ENCODE peak calls at places on chromosomes 16 and 17, in four cellular contexts. R, U, S and L are unnamed samples.

GRCh38 chr16:82176204-82176603 is 6.2 kb upstream of the MPHOSPH6 start:
- DNase-seq in R (no peak), U (no peak), S (no peak), L (no peak)

GRCh38 chr17:49054342-49055092 is 57.3 kb downstream of the IGF2BP1 start:
- DNase-seq in R (no peak), U (no peak), S (no peak), L (no peak)

GRCh38 chr16:53960954-53961616 is 257.1 kb downstream of the FTO start:
- DNase-seq in R (no peak), U (no peak), S (no peak), L (no peak)

GRCh38 chr16:8963010-8963824 is 489 bp downstream of the USP7 start:
- DNase-seq in R (no peak), U (no peak), S (no peak), L (no peak)

GRCh38 chr16:4882261-4882632 is 35.0 kb downstream of the UBN1 start:
- DNase-seq in R (no peak), U (no peak), S (no peak), L (no peak)

GRCh38 chr17:40448639-40449261 is 5.5 kb downstream of the IGFBP4 start:
- DNase-seq in R (no peak), U (peak; percentile 78), S (no peak), L (no peak)

GRCh38 chr16:88497561-88498420 is 44.7 kb downstream of the ZFPM1 start:
- DNase-seq in R (no peak), U (no peak), S (no peak), L (no peak)

GRCh38 chr17:65190467-65191095 is 53.4 kb downstream of the RGS9 start:
- DNase-seq in R (no peak), U (no peak), S (no peak), L (no peak)

GRCh38 chr16:88473666-88474534 is 20.8 kb downstream of the ZFPM1 start:
- DNase-seq in R (no peak), U (peak; percentile 85), S (no peak), L (no peak)

GRCh38 chr16:495127-495748 is 32.3 kb upstream of the CAPN15 start:
- DNase-seq in R (no peak), U (peak; percentile 25), S (no peak), L (no peak)

GRCh38 chr16:68800257-68800875 is 43.0 kb upstream of the TANGO6 start:
- DNase-seq in R (no peak), U (peak; percentile 77), S (peak; percentile 60), L (peak; percentile 85)

GRCh38 chr17:40450175-40450574 is 6.9 kb downstream of the IGFBP4 start:
- DNase-seq in R (no peak), U (peak; percentile 63), S (no peak), L (no peak)

GRCh38 chr17:8019161-8019560 is 16.7 kb downstream of the GUCY2D start:
- DNase-seq in R (no peak), U (no peak), S (no peak), L (no peak)

GRCh38 chr17:7413346-7413985 is 5.8 kb downstream of the NLGN2 start:
- DNase-seq in R (no peak), U (no peak), S (no peak), L (no peak)

GRCh38 chr16:10937068-10937859 is 5.0 kb downstream of the DEXI start:
- DNase-seq in R (no peak), U (peak; percentile 41), S (no peak), L (no peak)

GRCh38 chr17:55334285-55334684 is 69.5 kb downstream of the HLF start:
- DNase-seq in R (no peak), U (no peak), S (no peak), L (no peak)

GRCh38 chr17:60557805-60558204 is 31.8 kb upstream of the APPBP2 start:
- DNase-seq in R (no peak), U (no peak), S (no peak), L (no peak)

GRCh38 chr17:57672205-57672632 is 72.9 kb downstream of the CCDC182 start:
- DNase-seq in R (no peak), U (no peak), S (no peak), L (no peak)

GRCh38 chr16:65919116-65919515 is 447.4 kb upstream of the CDH5 start:
- DNase-seq in R (no peak), U (no peak), S (no peak), L (no peak)

GRCh38 chr17:32813021-32813420 is 63.9 kb downstream of the MYO1D start:
- DNase-seq in R (no peak), U (no peak), S (no peak), L (no peak)

GRCh38 chr17:81860756-81861568 is 627 bp upstream of the P4HB start:
- DNase-seq in R (peak; percentile 97), U (peak; percentile 100), S (peak; percentile 97), L (peak; percentile 100)

GRCh38 chr17:37089998-37090397 is 141.2 kb downstream of the AATF start:
- DNase-seq in R (no peak), U (peak; percentile 32), S (no peak), L (no peak)

GRCh38 chr17:74749262-74750038 is 1.0 kb downstream of the NHERF1 start:
- DNase-seq in R (no peak), U (peak; percentile 45), S (no peak), L (no peak)

GRCh38 chr17:81405382-81406005 is 10.2 kb downstream of the BAHCC1 start:
- DNase-seq in R (no peak), U (peak; percentile 49), S (no peak), L (no peak)

GRCh38 chr16:4217246-4218131 is 24.4 kb downstream of the SRL start:
- DNase-seq in R (no peak), U (no peak), S (no peak), L (no peak)

GRCh38 chr16:86051376-86052114 is 152.6 kb downstream of the IRF8 start:
- DNase-seq in R (no peak), U (no peak), S (no peak), L (no peak)

GRCh38 chr17:46814446-46814845 is 4.0 kb downstream of the WNT3 start:
- DNase-seq in R (no peak), U (no peak), S (no peak), L (no peak)

GRCh38 chr16:2035431-2036199 is 8.9 kb downstream of the NHERF2 start:
- DNase-seq in R (no peak), U (peak; percentile 54), S (no peak), L (no peak)

GRCh38 chr17:76740329-76741118 is 2.6 kb downstream of the MFSD11 start:
- DNase-seq in R (no peak), U (no peak), S (no peak), L (no peak)

GRCh38 chr16:52584354-52584840 is 37.5 kb upstream of the TOX3 start:
- DNase-seq in R (no peak), U (no peak), S (no peak), L (no peak)

GRCh38 chr17:82053130-82053529 is 1.4 kb downstream of the GPS1 start:
- DNase-seq in R (no peak), U (no peak), S (no peak), L (no peak)

GRCh38 chr16:79067600-79067999 is 532.9 kb downstream of the MAF start:
- DNase-seq in R (no peak), U (no peak), S (no peak), L (no peak)

GRCh38 chr16:30028438-30029093 is 2.5 kb downstream of the TLCD3B start:
- DNase-seq in R (no peak), U (no peak), S (no peak), L (no peak)

GRCh38 chr17:7704601-7705268 is at the start of gene EFNB3:
- DNase-seq in R (no peak), U (peak; percentile 45), S (no peak), L (no peak)

GRCh38 chr16:57268804-57269800 is 15.4 kb downstream of the PLLP start:
- DNase-seq in R (no peak), U (peak; percentile 91), S (no peak), L (no peak)